ENCODE peak calls at places on chromosomes 11 and 22, in seven cellular contexts. N, T, F, S, P, X and D are unnamed samples. For H3K4me1, the result is how much of the 10 kb centered on the place peaks cover.

GRCh38 chr11:121964591-121964990 is 151.4 kb downstream of the BLID start:
- DNase-seq in T (peak), F (no peak), N (no peak), S (no peak), X (no peak), P (no peak), D (no peak)

GRCh38 chr11:36350137-36350513 is 54.0 kb downstream of the PRR5L start:
- DNase-seq in N (no peak), S (no peak), X (no peak), P (no peak), F (no peak), T (no peak), D (no peak)

GRCh38 chr11:30876656-30877371 is 290.7 kb upstream of the MPPED2 start:
- DNase-seq in X (no peak), T (no peak), S (no peak), F (no peak), P (no peak), N (no peak), D (no peak)

GRCh38 chr22:50139843-50140415 is 30.6 kb upstream of the PANX2 start:
- DNase-seq in X (no peak), N (no peak), F (no peak), S (peak), P (no peak), T (no peak), D (no peak)

GRCh38 chr22:26610072-26610958 is 7.5 kb downstream of the CRYBB1 start:
- DNase-seq in F (no peak), N (no peak), T (peak), P (no peak), X (peak), S (peak), D (no peak)

GRCh38 chr22:39355080-39355479 is 5.3 kb downstream of the SYNGR1 start:
- DNase-seq in P (no peak), S (no peak), F (no peak), X (no peak), T (no peak), N (no peak), D (no peak)

GRCh38 chr11:71120346-71120963 is 131.9 kb downstream of the SHANK2 start:
- DNase-seq in F (no peak), P (peak), N (no peak), S (peak), T (peak), X (no peak), D (no peak)

GRCh38 chr11:124608146-124608545 is 3.1 kb upstream of the PANX3 start:
- DNase-seq in N (no peak), F (no peak), S (no peak), X (no peak), P (no peak), T (no peak), D (no peak)

GRCh38 chr11:68213135-68213515 is at the start of gene KMT5B:
- DNase-seq in X (peak), S (no peak), T (no peak), F (peak), P (peak), N (no peak), D (peak)

GRCh38 chr22:46710842-46711241 is 27.2 kb downstream of the CERK start:
- DNase-seq in N (no peak), F (no peak), T (peak), X (no peak), P (no peak), S (no peak), D (no peak)

GRCh38 chr11:2663915-2664314 is 35.9 kb downstream of the KCNQ1OT1 start:
- DNase-seq in X (peak), T (no peak), N (no peak), P (no peak), F (no peak), S (no peak), D (no peak)

GRCh38 chr22:27492566-27493201 is 308.9 kb downstream of the MN1 start:
- DNase-seq in X (no peak), S (no peak), F (no peak), N (no peak), T (no peak), P (no peak), D (no peak)

GRCh38 chr11:70689764-70690163 is 291.4 kb downstream of the CTTN start:
- DNase-seq in S (no peak), P (no peak), T (no peak), F (no peak), X (no peak), N (no peak), D (no peak)

GRCh38 chr11:110490886-110491285 is 61.1 kb downstream of the FDX1 start:
- DNase-seq in T (no peak), X (no peak), N (no peak), P (no peak), F (no peak), S (peak), D (no peak)

GRCh38 chr11:45079943-45080719 is 66.3 kb upstream of the PRDM11 start:
- DNase-seq in T (no peak), S (no peak), P (peak), N (no peak), X (peak), F (no peak), D (peak)

GRCh38 chr22:43060213-43060612 is 29.0 kb downstream of the TTLL1 start:
- DNase-seq in X (no peak), T (peak), S (no peak), P (no peak), N (no peak), F (no peak), D (no peak)

GRCh38 chr11:101866619-101867491 is 48.0 kb upstream of the CEP126 start:
- DNase-seq in P (no peak), F (no peak), N (no peak), T (no peak), X (no peak), S (peak), D (no peak)

GRCh38 chr11:119759747-119760412 is 30.9 kb upstream of the NECTIN1 start:
- DNase-seq in N (no peak), F (no peak), X (no peak), S (no peak), T (no peak), P (no peak), D (peak)

GRCh38 chr11:127066426-127067090 is 66.0 kb upstream of the KIRREL3 start:
- DNase-seq in N (no peak), P (no peak), F (no peak), S (no peak), T (no peak), X (no peak), D (no peak)

GRCh38 chr11:108569896-108570295 is 23.7 kb downstream of the EXPH5 start:
- DNase-seq in F (no peak), S (no peak), X (no peak), N (no peak), T (no peak), P (no peak), D (no peak)

GRCh38 chr11:57321996-57322880 is 2.5 kb downstream of the TNKS1BP1 start:
- DNase-seq in F (peak), S (peak), T (peak), N (peak), X (peak), P (peak), D (peak)

GRCh38 chr11:61477734-61478148 is 30.8 kb upstream of the LRRC10B start:
- DNase-seq in X (peak), P (no peak), N (peak), T (peak), S (no peak), F (peak), D (peak)

GRCh38 chr11:115168229-115168671 is 336.0 kb downstream of the CADM1 start:
- DNase-seq in X (peak), N (no peak), S (no peak), P (no peak), F (no peak), T (no peak), D (no peak)

GRCh38 chr22:36585841-36586240 is 56.9 kb upstream of the EIF3D start:
- DNase-seq in S (peak), P (peak), F (no peak), N (no peak), T (no peak), X (no peak), D (no peak)

GRCh38 chr11:10410844-10411200 is 44.2 kb upstream of the AMPD3 start:
- DNase-seq in T (no peak), P (no peak), X (no peak), F (no peak), N (no peak), S (no peak), D (no peak)

GRCh38 chr11:128825050-128825806 is 41.9 kb downstream of the KCNJ1 start:
- DNase-seq in F (no peak), T (no peak), N (no peak), X (no peak), P (peak), S (no peak), D (no peak)

GRCh38 chr22:29842740-29843139 is 4.7 kb upstream of the ASCC2 start:
- DNase-seq in N (no peak), P (no peak), X (no peak), S (peak), T (no peak), F (no peak), D (no peak)

GRCh38 chr11:70536051-70536877 is 137.9 kb downstream of the CTTN start:
- DNase-seq in P (peak), F (no peak), N (peak), X (no peak), S (no peak), T (no peak), D (no peak)

GRCh38 chr22:37406836-37407235 is 20.4 kb downstream of the ELFN2 start:
- DNase-seq in X (no peak), N (no peak), P (no peak), F (no peak), T (no peak), S (no peak), D (peak)

GRCh38 chr11:2987881-2988280 is 4.2 kb downstream of the NAP1L4 start:
- DNase-seq in P (no peak), X (no peak), N (no peak), T (no peak), S (no peak), F (no peak), D (no peak)

GRCh38 chr22:21020802-21021429 is 6.0 kb downstream of the P2RX6 start:
- DNase-seq in P (no peak), X (no peak), F (no peak), N (no peak), S (no peak), T (no peak), D (no peak)

GRCh38 chr22:29004647-29005371 is 56.8 kb downstream of the C22orf31 start:
- DNase-seq in S (no peak), N (no peak), F (peak), X (peak), P (peak), T (no peak), D (peak)

GRCh38 chr11:117366183-117366582 is 38.5 kb downstream of the CEP164 start:
- DNase-seq in X (no peak), S (no peak), F (no peak), P (no peak), N (no peak), T (no peak), D (no peak)

GRCh38 chr22:32665676-32666075 is 135.8 kb upstream of the TIMP3 start:
- DNase-seq in P (no peak), X (no peak), N (no peak), F (no peak), S (peak), T (no peak), D (no peak)

GRCh38 chr11:12397953-12398352 is 20.6 kb downstream of the PARVA start:
- DNase-seq in N (peak), T (peak), F (peak), X (peak), P (peak), S (no peak), D (no peak)

GRCh38 chr22:48489551-48490512 is 1337.8 kb downstream of the BRD1 start:
- DNase-seq in X (no peak), T (peak), F (peak), P (peak), S (no peak), N (peak), D (peak)

DNA sequence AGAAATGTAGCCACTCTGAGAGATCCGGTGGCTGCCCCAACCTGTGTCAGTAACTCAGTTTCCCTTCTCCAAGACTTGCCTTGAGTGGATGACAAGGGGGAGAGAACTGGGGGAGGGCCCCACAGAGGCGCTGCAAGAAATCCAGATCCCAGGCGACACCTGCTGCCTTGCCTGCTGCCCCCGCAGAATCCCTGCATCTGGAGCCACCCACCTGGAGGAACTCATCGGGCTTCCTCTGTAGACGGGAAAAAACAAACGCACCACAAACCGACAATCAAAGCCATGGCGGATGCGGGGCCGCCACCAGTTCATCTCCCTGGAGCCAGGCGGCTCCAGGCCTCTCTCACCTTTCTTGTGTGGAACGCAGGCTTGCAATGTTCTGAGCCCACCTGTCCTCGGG is 40.2 kb downstream of the MACROD1 start:
- DNase-seq in T (no peak), X (no peak), P (no peak), F (no peak), N (no peak), S (no peak), D (no peak)
- H3K4me1 ChIP-seq in T (under half), X (under half), P (under half), F (under half), N (under half), S (under half), D (under half)

GRCh38 chr11:864928-865327 is 22.3 kb downstream of the TSPAN4 start:
- DNase-seq in N (no peak), S (no peak), X (no peak), P (no peak), F (no peak), T (no peak), D (no peak)

GRCh38 chr11:862704-863388 is 20.2 kb downstream of the TSPAN4 start:
- DNase-seq in F (no peak), S (no peak), X (no peak), P (no peak), N (no peak), T (no peak), D (no peak)

GRCh38 chr11:862028-862703 is 19.5 kb downstream of the TSPAN4 start:
- DNase-seq in T (no peak), F (peak), N (no peak), S (no peak), P (no peak), X (no peak), D (no peak)

GRCh38 chr11:864118-864827 is 21.6 kb downstream of the TSPAN4 start:
- DNase-seq in P (no peak), F (no peak), X (no peak), N (no peak), T (no peak), S (no peak), D (no peak)

DNA sequence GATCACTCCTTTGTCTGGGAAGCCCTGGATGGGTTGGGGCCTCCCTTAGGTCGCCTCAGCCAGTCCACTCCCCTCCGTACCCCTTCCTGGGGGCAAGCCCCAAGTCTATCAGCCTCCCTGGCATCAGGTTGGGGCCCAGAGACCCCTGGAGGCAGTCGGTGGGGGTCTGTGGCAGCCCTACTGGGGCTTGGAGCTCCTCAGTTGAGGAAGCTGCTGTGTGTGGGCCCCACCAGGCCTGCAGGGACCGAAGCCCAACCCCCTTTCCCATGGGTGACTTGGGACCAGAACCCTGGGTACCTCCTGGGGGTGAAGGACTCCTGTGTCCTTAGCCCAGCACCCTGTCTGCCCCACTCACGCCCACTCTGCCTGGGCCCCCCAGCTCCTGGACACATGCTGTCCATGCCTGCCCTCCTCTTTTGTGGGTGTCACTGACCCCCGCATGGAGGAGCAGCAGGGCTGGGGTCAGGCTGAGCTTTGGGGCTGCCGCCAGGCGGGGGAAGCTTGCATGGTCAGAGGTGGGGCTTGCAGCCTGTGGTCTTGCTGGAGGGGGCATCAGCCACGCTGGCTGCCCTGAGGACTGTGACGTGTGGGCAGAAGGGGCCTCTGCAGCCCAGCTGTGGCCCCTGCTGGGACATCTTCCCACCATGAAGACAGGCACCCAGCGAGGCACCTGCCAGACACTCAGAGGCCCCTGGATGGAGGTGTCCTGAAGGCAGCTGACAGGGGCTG is 20.9 kb downstream of the TSPAN4 start:
- DNase-seq in S (no peak), N (no peak), X (no peak), T (no peak), P (no peak), F (no peak), D (no peak)
- H3K4me3 ChIP-seq in S (no peak), N (no peak), X (no peak), T (no peak), P (no peak), F (no peak), D (no peak)

GRCh38 chr11:85746640-85747039 is 60.6 kb upstream of the CCDC89 start:
- DNase-seq in T (no peak), S (no peak), X (no peak), N (no peak), F (no peak), P (no peak), D (no peak)

GRCh38 chr11:85742873-85743275 is 56.9 kb upstream of the CCDC89 start:
- DNase-seq in N (no peak), S (peak), F (no peak), X (no peak), P (no peak), T (no peak), D (no peak)

GRCh38 chr11:85742348-85742747 is 56.4 kb upstream of the CCDC89 start:
- DNase-seq in X (no peak), F (no peak), T (no peak), S (no peak), P (no peak), N (no peak), D (no peak)

GRCh38 chr11:85748455-85748891 is 62.5 kb downstream of the SYTL2 start:
- DNase-seq in P (no peak), N (no peak), T (no peak), X (no peak), F (no peak), S (no peak), D (no peak)

GRCh38 chr11:85745626-85746025 is 59.6 kb upstream of the CCDC89 start:
- DNase-seq in F (no peak), N (no peak), T (no peak), P (no peak), S (no peak), X (no peak), D (no peak)
- H3K4me1 ChIP-seq in F (under half), N (under half), T (under half), P (under half), S (under half), X (under half), D (under half)

GRCh38 chr11:113474362-113475159 is 637 bp downstream of the DRD2 start:
- DNase-seq in X (peak), N (no peak), T (peak), F (peak), S (peak), P (peak), D (peak)

GRCh38 chr11:113476553-113476952 is 1.4 kb upstream of the DRD2 start:
- DNase-seq in X (no peak), N (no peak), T (no peak), P (no peak), F (no peak), S (no peak), D (no peak)

GRCh38 chr11:113477321-113477720 is 2.1 kb upstream of the DRD2 start:
- DNase-seq in X (no peak), T (no peak), N (no peak), F (no peak), S (no peak), P (no peak), D (no peak)

GRCh38 chr11:113473983-113474361 is 1.2 kb downstream of the DRD2 start:
- DNase-seq in T (no peak), S (no peak), F (no peak), N (no peak), P (no peak), X (no peak), D (no peak)

GRCh38 chr11:113475160-113475761 is at the start of gene DRD2:
- DNase-seq in X (no peak), S (peak), P (no peak), F (no peak), N (no peak), T (no peak), D (no peak)
- H3K4me3 ChIP-seq in X (no peak), S (peak), P (no peak), F (peak), N (peak), T (no peak), D (no peak)